ENCODE peak calls at places on chromosome 15, in ten cellular contexts. E is AG04450, L is AG08395, K is T follicular helper cell, Q is GM20000, R is HS-27A, J is sigmoid colon, I is glutamatergic neuron, W is colonic mucosa, D is HEK293T. O is an unnamed sample.

GRCh38 chr15:38588672-38589071 is 24.1 kb upstream of the RASGRP1 start:
- DNase-seq in E (no peak), L (no peak), K (no peak), Q (no peak), R (no peak), J (no peak), I (no peak), W (no peak), D (no peak), O (no peak)

GRCh38 chr15:71811036-71811736 is 832 bp downstream of the NR2E3 start:
- DNase-seq in E (no peak), L (no peak), K (no peak), Q (no peak), R (no peak), J (no peak), I (no peak), W (no peak), D (no peak), O (no peak)

GRCh38 chr15:63839717-63840116 is 6.0 kb upstream of the HERC1 start:
- DNase-seq in E (no peak), L (no peak), K (no peak), Q (no peak), R (no peak), J (no peak), I (no peak), W (no peak), D (no peak), O (peak)

GRCh38 chr15:31062310-31062964 is 39.1 kb downstream of the TRPM1 start:
- DNase-seq in E (no peak), L (peak), K (no peak), Q (no peak), R (no peak), J (no peak), I (no peak), W (no peak), D (no peak), O (peak)

GRCh38 chr15:90219421-90220141 is 14.2 kb downstream of the CIB1 start:
- DNase-seq in E (no peak), L (peak), K (peak), Q (peak), R (no peak), J (no peak), I (peak), W (no peak), D (peak), O (peak)

GRCh38 chr15:37138586-37138985 is 38.2 kb upstream of the MEIS2 start:
- DNase-seq in E (no peak), L (no peak), K (no peak), Q (no peak), R (no peak), J (no peak), I (no peak), W (no peak), D (no peak), O (no peak)

GRCh38 chr15:38557855-38558713 is 6.5 kb downstream of the RASGRP1 start:
- DNase-seq in E (no peak), L (no peak), K (no peak), Q (no peak), R (no peak), J (no peak), I (no peak), W (no peak), D (no peak), O (no peak)

GRCh38 chr15:98658831-98659699 is 10.7 kb downstream of the IGF1R start:
- DNase-seq in E (no peak), L (peak), K (peak), Q (peak), R (no peak), J (no peak), I (no peak), W (peak), D (peak), O (peak)

GRCh38 chr15:94266000-94266399 is 34.6 kb downstream of the MCTP2 start:
- DNase-seq in E (no peak), L (no peak), K (no peak), Q (no peak), R (no peak), J (no peak), I (no peak), W (no peak), D (no peak), O (no peak)

GRCh38 chr15:38414351-38414750 is 39.6 kb upstream of the FAM98B start:
- DNase-seq in E (peak), L (peak), K (no peak), Q (peak), R (no peak), J (peak), I (peak), W (peak), D (peak), O (peak)

GRCh38 chr15:42110367-42110766 is 16.0 kb upstream of the PLA2G4D start:
- DNase-seq in E (no peak), L (no peak), K (no peak), Q (no peak), R (no peak), J (no peak), I (no peak), W (peak), D (no peak), O (no peak)

GRCh38 chr15:62994975-62995730 is 47.4 kb upstream of the TPM1 start:
- DNase-seq in E (no peak), L (no peak), K (no peak), Q (no peak), R (no peak), J (no peak), I (no peak), W (no peak), D (no peak), O (no peak)

GRCh38 chr15:50318697-50319096 is 36.3 kb downstream of the GABPB1 start:
- DNase-seq in E (no peak), L (no peak), K (no peak), Q (no peak), R (no peak), J (no peak), I (no peak), W (no peak), D (no peak), O (no peak)

GRCh38 chr15:41018534-41018933 is 65.3 kb downstream of the CHAC1 start:
- DNase-seq in E (no peak), L (no peak), K (no peak), Q (no peak), R (no peak), J (no peak), I (no peak), W (peak), D (no peak), O (peak)

GRCh38 chr15:89898628-89899302 is 5.0 kb upstream of the AP3S2 start:
- DNase-seq in E (no peak), L (peak), K (peak), Q (peak), R (no peak), J (no peak), I (no peak), W (no peak), D (peak), O (peak)

GRCh38 chr15:28113426-28114113 is 14.5 kb upstream of the OCA2 start:
- DNase-seq in E (no peak), L (no peak), K (no peak), Q (no peak), R (no peak), J (peak), I (no peak), W (no peak), D (no peak), O (peak)

GRCh38 chr15:40936709-40937666 is 7.8 kb downstream of the DLL4 start:
- DNase-seq in E (no peak), L (no peak), K (no peak), Q (no peak), R (no peak), J (no peak), I (no peak), W (no peak), D (no peak), O (no peak)

GRCh38 chr15:67076147-67076843 is 10.9 kb downstream of the SMAD3 start:
- DNase-seq in E (peak), L (no peak), K (no peak), Q (peak), R (peak), J (no peak), I (no peak), W (no peak), D (no peak), O (no peak)

GRCh38 chr15:73716417-73716816 is 32.2 kb downstream of the CD276 start:
- DNase-seq in E (no peak), L (no peak), K (no peak), Q (no peak), R (no peak), J (no peak), I (no peak), W (no peak), D (no peak), O (no peak)

GRCh38 chr15:65385868-65386253 is 8.1 kb upstream of the IGDCC3 start:
- DNase-seq in E (no peak), L (no peak), K (no peak), Q (no peak), R (no peak), J (peak), I (no peak), W (no peak), D (no peak), O (no peak)

GRCh38 chr15:49190586-49190985 is 20.5 kb downstream of the GALK2 start:
- DNase-seq in E (no peak), L (no peak), K (no peak), Q (no peak), R (no peak), J (no peak), I (no peak), W (no peak), D (no peak), O (no peak)

GRCh38 chr15:91866971-91867372 is 13.5 kb downstream of the SLCO3A1 start:
- DNase-seq in E (no peak), L (no peak), K (no peak), Q (no peak), R (no peak), J (no peak), I (no peak), W (no peak), D (no peak), O (peak)

GRCh38 chr15:101126618-101127502 is 125.0 kb downstream of the CHSY1 start:
- DNase-seq in E (no peak), L (peak), K (no peak), Q (no peak), R (no peak), J (no peak), I (no peak), W (no peak), D (no peak), O (peak)

GRCh38 chr15:47410243-47410642 is 307.1 kb upstream of the SEMA6D start:
- DNase-seq in E (no peak), L (no peak), K (no peak), Q (no peak), R (no peak), J (no peak), I (no peak), W (no peak), D (no peak), O (no peak)

GRCh38 chr15:55196458-55197361 is at the start of gene RSL24D1:
- DNase-seq in E (peak), L (peak), K (peak), Q (peak), R (peak), J (peak), I (peak), W (peak), D (peak), O (peak)

GRCh38 chr15:41550066-41550805 is 6.2 kb upstream of the RPAP1 start:
- DNase-seq in E (no peak), L (no peak), K (no peak), Q (no peak), R (no peak), J (no peak), I (no peak), W (no peak), D (no peak), O (no peak)

GRCh38 chr15:58086479-58086878 is 21.0 kb upstream of the ALDH1A2 start:
- DNase-seq in E (no peak), L (no peak), K (no peak), Q (no peak), R (no peak), J (no peak), I (no peak), W (no peak), D (no peak), O (no peak)

GRCh38 chr15:68697711-68698690 is 119.2 kb downstream of the CORO2B start:
- DNase-seq in E (no peak), L (no peak), K (no peak), Q (no peak), R (no peak), J (no peak), I (no peak), W (no peak), D (no peak), O (peak)

GRCh38 chr15:76945494-76945893 is 13.9 kb downstream of the RCN2 start:
- DNase-seq in E (peak), L (no peak), K (no peak), Q (no peak), R (no peak), J (no peak), I (no peak), W (no peak), D (no peak), O (no peak)

GRCh38 chr15:38508647-38509046 is 54.7 kb downstream of the FAM98B start:
- DNase-seq in E (no peak), L (no peak), K (no peak), Q (no peak), R (no peak), J (no peak), I (no peak), W (no peak), D (no peak), O (no peak)

GRCh38 chr15:74209997-74210573 is 7.5 kb upstream of the STRA6 start:
- DNase-seq in E (no peak), L (peak), K (no peak), Q (no peak), R (no peak), J (no peak), I (no peak), W (no peak), D (no peak), O (no peak)

GRCh38 chr15:49492834-49493233 is 69.8 kb downstream of the FGF7 start:
- DNase-seq in E (peak), L (peak), K (no peak), Q (no peak), R (no peak), J (no peak), I (no peak), W (no peak), D (no peak), O (no peak)

GRCh38 chr15:57919754-57920153 is 145.8 kb downstream of the ALDH1A2 start:
- DNase-seq in E (no peak), L (no peak), K (no peak), Q (no peak), R (no peak), J (no peak), I (no peak), W (no peak), D (no peak), O (no peak)

GRCh38 chr15:78944202-78944625 is 632 bp downstream of the CTSH start:
- DNase-seq in E (no peak), L (no peak), K (no peak), Q (no peak), R (no peak), J (no peak), I (no peak), W (no peak), D (no peak), O (no peak)

GRCh38 chr15:51262468-51262867 is 75.9 kb downstream of the CYP19A1 start:
- DNase-seq in E (no peak), L (no peak), K (no peak), Q (no peak), R (no peak), J (no peak), I (no peak), W (no peak), D (no peak), O (no peak)

O was measured in left kidney.